ENCODE peak calls at places on chromosome 3, in five cellular contexts. J is heart right ventricle; C is H4; G is activated naive CD4-positive, alpha-beta T cell treated with anti-CD3 and anti-CD28 coated beads, Interleukin-2, amount 50 U/mL, for 16 hours; R is T-helper 9 cell. I is an unnamed sample.
A peak's percentile ranks its signal among the peaks of the same experiment; 100 is the strongest.

GRCh38 chr3:65537109-65537508 is 501.6 kb downstream of the MAGI1 start:
- DNase-seq in J (no peak), C (no peak), G (no peak), R (no peak), I (no peak)

GRCh38 chr3:66851894-66852613 is 146.1 kb upstream of the KBTBD8 start:
- DNase-seq in J (no peak), C (no peak), G (no peak), R (no peak), I (no peak)

GRCh38 chr3:86282106-86282787 is 708.7 kb downstream of the VGLL3 start:
- DNase-seq in J (no peak), C (no peak), G (no peak), R (no peak), I (no peak)

GRCh38 chr3:56131976-56132590 is 336.2 kb downstream of the ERC2 start:
- DNase-seq in J (no peak), C (peak; percentile 66), G (no peak), R (no peak), I (no peak)

GRCh38 chr3:88031543-88032148 is 27.2 kb downstream of the CGGBP1 start:
- DNase-seq in J (no peak), C (peak; percentile 19), G (no peak), R (no peak), I (no peak)

GRCh38 chr3:132556467-132557159 is 40.5 kb upstream of the ACKR4 start:
- DNase-seq in J (peak; percentile 39), C (no peak), G (no peak), R (no peak), I (no peak)

GRCh38 chr3:158221426-158221825 is 111.5 kb downstream of the RSRC1 start:
- DNase-seq in J (no peak), C (no peak), G (no peak), R (no peak), I (no peak)

GRCh38 chr3:65927576-65927975 is 111.1 kb downstream of the MAGI1 start:
- DNase-seq in J (no peak), C (peak; percentile 4), G (no peak), R (no peak), I (peak; percentile 78)

GRCh38 chr3:197305854-197306253 is 7.4 kb upstream of the DLG1 start:
- DNase-seq in J (no peak), C (peak; percentile 52), G (no peak), R (no peak), I (no peak)

GRCh38 chr3:127442551-127442950 is 148.0 kb downstream of the TPRA1 start:
- DNase-seq in J (no peak), C (no peak), G (no peak), R (no peak), I (no peak)

GRCh38 chr3:23873941-23874340 is 42.8 kb downstream of the NKIRAS1 start:
- DNase-seq in J (no peak), C (no peak), G (no peak), R (no peak), I (no peak)

GRCh38 chr3:137035631-137036030 is 77.8 kb downstream of the IL20RB start:
- DNase-seq in J (no peak), C (peak; percentile 43), G (no peak), R (no peak), I (no peak)

I was measured in NCI-H187 treated with DMSO at 0.1 percent for 48 hours.